ENCODE peak calls at places on chromosomes 7 and 10, in eight cellular contexts. One of them, this sample, is unnamed.

GRCh38 chr7:50682573-50682972 is 100.1 kb downstream of the GRB10 start:
- DNase-seq in ovary: no peak
- DNase-seq in sigmoid colon: no peak
- DNase-seq in tibial nerve: no peak
- DNase-seq in suprapubic skin: no peak
- DNase-seq in K562: no peak
- DNase-seq in HepG2: no peak
- DNase-seq in A549: no peak
- DNase-seq in this sample: no peak

GRCh38 chr7:4552985-4553384 is 129.1 kb upstream of the FOXK1 start:
- DNase-seq in ovary: no peak
- DNase-seq in A549: no peak
- DNase-seq in suprapubic skin: no peak
- DNase-seq in tibial nerve: no peak
- DNase-seq in HepG2: no peak
- DNase-seq in sigmoid colon: no peak
- DNase-seq in K562: no peak
- DNase-seq in this sample: no peak

GRCh38 chr7:7254908-7255307 is 72.6 kb downstream of the C1GALT1 start:
- DNase-seq in ovary: no peak
- DNase-seq in A549: no peak
- DNase-seq in K562: no peak
- DNase-seq in suprapubic skin: no peak
- DNase-seq in tibial nerve: no peak
- DNase-seq in HepG2: peak
- DNase-seq in sigmoid colon: no peak
- DNase-seq in this sample: no peak

GRCh38 chr10:119368991-119369869 is 161.9 kb downstream of the GRK5 start:
- DNase-seq in A549: no peak
- DNase-seq in K562: no peak
- DNase-seq in ovary: no peak
- DNase-seq in suprapubic skin: no peak
- DNase-seq in tibial nerve: no peak
- DNase-seq in sigmoid colon: no peak
- DNase-seq in HepG2: no peak
- DNase-seq in this sample: no peak

GRCh38 chr10:124892031-124892430 is 49.9 kb upstream of the ZRANB1 start:
- DNase-seq in K562: no peak
- DNase-seq in suprapubic skin: no peak
- DNase-seq in HepG2: no peak
- DNase-seq in sigmoid colon: no peak
- DNase-seq in ovary: no peak
- DNase-seq in A549: no peak
- DNase-seq in tibial nerve: no peak
- DNase-seq in this sample: peak

GRCh38 chr10:135601-136464 is 578 bp downstream of the ZMYND11 start:
- DNase-seq in sigmoid colon: peak
- DNase-seq in HepG2: peak
- DNase-seq in suprapubic skin: peak
- DNase-seq in K562: peak
- DNase-seq in tibial nerve: peak
- DNase-seq in ovary: peak
- DNase-seq in A549: peak
- DNase-seq in this sample: peak

GRCh38 chr10:100307716-100308115 is 21.2 kb upstream of the BLOC1S2 start:
- DNase-seq in HepG2: no peak
- DNase-seq in tibial nerve: no peak
- DNase-seq in suprapubic skin: no peak
- DNase-seq in sigmoid colon: no peak
- DNase-seq in A549: no peak
- DNase-seq in K562: no peak
- DNase-seq in ovary: no peak
- DNase-seq in this sample: no peak

GRCh38 chr10:125417605-125418004 is 257.2 kb upstream of the CTBP2 start:
- DNase-seq in suprapubic skin: no peak
- DNase-seq in K562: no peak
- DNase-seq in tibial nerve: no peak
- DNase-seq in HepG2: no peak
- DNase-seq in A549: no peak
- DNase-seq in ovary: no peak
- DNase-seq in sigmoid colon: no peak
- DNase-seq in this sample: no peak

GRCh38 chr10:79146611-79147130 is 77.9 kb downstream of the ZMIZ1 start:
- DNase-seq in suprapubic skin: peak
- DNase-seq in HepG2: no peak
- DNase-seq in sigmoid colon: peak
- DNase-seq in A549: no peak
- DNase-seq in ovary: peak
- DNase-seq in tibial nerve: peak
- DNase-seq in K562: no peak
- DNase-seq in this sample: peak

GRCh38 chr10:12444981-12445700 is 95.8 kb downstream of the CAMK1D start:
- DNase-seq in K562: no peak
- DNase-seq in ovary: peak
- DNase-seq in HepG2: no peak
- DNase-seq in tibial nerve: no peak
- DNase-seq in suprapubic skin: no peak
- DNase-seq in sigmoid colon: no peak
- DNase-seq in A549: no peak
- DNase-seq in this sample: no peak

DNA sequence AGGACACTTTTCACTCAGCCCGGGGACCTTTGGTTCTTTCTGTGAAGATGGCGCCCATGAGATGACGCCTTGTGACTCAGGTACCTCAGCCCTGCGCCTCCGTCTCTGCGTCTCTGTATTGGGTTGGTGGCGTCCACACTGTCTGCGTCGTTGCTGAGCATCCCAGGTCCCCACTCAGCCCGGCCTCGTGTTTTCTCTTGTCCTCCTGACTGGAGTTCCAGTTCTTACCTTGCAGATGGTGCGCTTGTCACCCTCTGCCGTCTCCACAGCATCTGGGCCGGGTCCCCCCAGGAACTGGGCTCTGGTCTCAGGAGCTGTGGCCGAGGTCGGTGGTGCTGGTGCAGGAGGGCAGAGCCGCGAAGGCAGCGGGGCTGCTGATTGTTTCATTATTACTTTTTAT is 150.4 kb downstream of the WDR37 start:
- DNase-seq in suprapubic skin: no peak
- DNase-seq in K562: no peak
- DNase-seq in sigmoid colon: no peak
- DNase-seq in A549: no peak
- DNase-seq in tibial nerve: no peak
- DNase-seq in HepG2: no peak
- DNase-seq in ovary: no peak
- DNase-seq in this sample: no peak
- TF ChIP-seq EP300 in suprapubic skin: no peak
- TF ChIP-seq EP300 in K562: no peak
- TF ChIP-seq EP300 in sigmoid colon: no peak
- TF ChIP-seq EP300 in A549: no peak
- TF ChIP-seq EP300 in tibial nerve: no peak
- TF ChIP-seq EP300 in HepG2: no peak
- TF ChIP-seq EP300 in ovary: no peak
- TF ChIP-seq EP300 in this sample: no peak

DNA sequence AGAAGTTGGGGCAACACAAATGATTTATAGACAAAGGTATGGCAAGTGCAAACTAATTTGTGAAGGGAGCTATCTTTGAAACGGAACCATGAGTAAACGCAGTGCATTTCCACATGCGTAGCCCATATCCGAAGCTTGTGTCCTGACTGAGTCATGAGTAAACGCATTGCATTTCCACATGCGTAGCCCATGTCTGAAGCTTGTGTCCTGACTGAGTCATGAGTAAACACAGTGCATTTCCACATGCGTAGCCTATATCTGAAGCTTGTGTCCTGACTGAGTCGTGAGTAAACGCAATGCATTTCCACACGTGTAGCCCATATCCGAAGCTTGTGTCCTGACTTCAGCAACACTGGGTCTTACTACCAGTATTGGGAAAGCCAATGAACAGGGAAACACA is 95.0 kb downstream of the CELF2 start:
- DNase-seq in sigmoid colon: no peak
- DNase-seq in tibial nerve: no peak
- DNase-seq in HepG2: peak
- DNase-seq in A549: no peak
- DNase-seq in ovary: no peak
- DNase-seq in suprapubic skin: no peak
- DNase-seq in K562: no peak
- DNase-seq in this sample: no peak
- TF ChIP-seq EP300 in sigmoid colon: no peak
- TF ChIP-seq EP300 in tibial nerve: no peak
- TF ChIP-seq EP300 in HepG2: no peak
- TF ChIP-seq EP300 in A549: no peak
- TF ChIP-seq EP300 in ovary: no peak
- TF ChIP-seq EP300 in suprapubic skin: no peak
- TF ChIP-seq EP300 in K562: no peak
- TF ChIP-seq EP300 in this sample: no peak

GRCh38 chr7:1156782-1157535 is 3.0 kb downstream of the ZFAND2A start:
- DNase-seq in HepG2: peak
- DNase-seq in suprapubic skin: no peak
- DNase-seq in A549: peak
- DNase-seq in ovary: no peak
- DNase-seq in K562: peak
- DNase-seq in sigmoid colon: no peak
- DNase-seq in tibial nerve: no peak
- DNase-seq in this sample: peak
- TF ChIP-seq EP300 in HepG2: no peak
- TF ChIP-seq EP300 in suprapubic skin: no peak
- TF ChIP-seq EP300 in A549: peak
- TF ChIP-seq EP300 in ovary: no peak
- TF ChIP-seq EP300 in K562: no peak
- TF ChIP-seq EP300 in sigmoid colon: no peak
- TF ChIP-seq EP300 in tibial nerve: no peak
- TF ChIP-seq EP300 in this sample: no peak

DNA sequence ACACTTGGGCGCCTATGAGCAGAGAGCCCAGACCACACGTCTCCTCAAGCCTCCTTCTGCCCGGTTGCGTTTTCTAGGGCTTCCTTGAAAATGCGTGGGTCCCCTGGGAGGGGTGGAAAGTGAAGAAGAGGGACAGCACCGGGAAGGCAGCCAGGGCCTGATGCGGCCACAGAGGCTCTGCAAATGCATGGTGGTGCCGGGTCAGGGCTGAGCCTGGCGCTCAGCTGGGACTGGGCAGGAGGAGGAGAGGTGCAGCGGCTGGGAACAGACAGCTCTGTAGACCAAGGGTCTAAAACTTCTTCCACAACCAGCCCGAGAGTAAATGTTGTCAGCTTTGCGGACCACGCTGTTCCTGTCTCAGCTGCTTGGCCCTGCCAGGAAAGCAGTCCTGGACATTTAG is 1.6 kb downstream of the DPYSL4 start:
- DNase-seq in HepG2: no peak
- DNase-seq in tibial nerve: no peak
- DNase-seq in K562: no peak
- DNase-seq in ovary: no peak
- DNase-seq in suprapubic skin: no peak
- DNase-seq in sigmoid colon: no peak
- DNase-seq in A549: no peak
- DNase-seq in this sample: no peak
- TF ChIP-seq EP300 in HepG2: no peak
- TF ChIP-seq EP300 in tibial nerve: no peak
- TF ChIP-seq EP300 in K562: no peak
- TF ChIP-seq EP300 in ovary: no peak
- TF ChIP-seq EP300 in suprapubic skin: no peak
- TF ChIP-seq EP300 in sigmoid colon: no peak
- TF ChIP-seq EP300 in A549: no peak
- TF ChIP-seq EP300 in this sample: no peak

GRCh38 chr7:102211590-102212550 is 74.8 kb upstream of the SH2B2 start:
- DNase-seq in tibial nerve: no peak
- DNase-seq in HepG2: no peak
- DNase-seq in sigmoid colon: no peak
- DNase-seq in suprapubic skin: no peak
- DNase-seq in K562: no peak
- DNase-seq in ovary: no peak
- DNase-seq in A549: no peak
- DNase-seq in this sample: no peak

GRCh38 chr7:102205915-102206314 is 80.8 kb upstream of the SH2B2 start:
- DNase-seq in sigmoid colon: no peak
- DNase-seq in HepG2: no peak
- DNase-seq in K562: no peak
- DNase-seq in suprapubic skin: no peak
- DNase-seq in tibial nerve: no peak
- DNase-seq in ovary: no peak
- DNase-seq in A549: no peak
- DNase-seq in this sample: no peak

GRCh38 chr7:102204212-102204611 is 82.5 kb upstream of the SH2B2 start:
- DNase-seq in A549: no peak
- DNase-seq in K562: no peak
- DNase-seq in ovary: no peak
- DNase-seq in tibial nerve: no peak
- DNase-seq in sigmoid colon: no peak
- DNase-seq in suprapubic skin: no peak
- DNase-seq in HepG2: no peak
- DNase-seq in this sample: no peak

GRCh38 chr7:102210787-102211186 is 75.9 kb upstream of the SH2B2 start:
- DNase-seq in tibial nerve: no peak
- DNase-seq in suprapubic skin: no peak
- DNase-seq in HepG2: peak
- DNase-seq in ovary: no peak
- DNase-seq in A549: no peak
- DNase-seq in sigmoid colon: no peak
- DNase-seq in K562: no peak
- DNase-seq in this sample: no peak

DNA sequence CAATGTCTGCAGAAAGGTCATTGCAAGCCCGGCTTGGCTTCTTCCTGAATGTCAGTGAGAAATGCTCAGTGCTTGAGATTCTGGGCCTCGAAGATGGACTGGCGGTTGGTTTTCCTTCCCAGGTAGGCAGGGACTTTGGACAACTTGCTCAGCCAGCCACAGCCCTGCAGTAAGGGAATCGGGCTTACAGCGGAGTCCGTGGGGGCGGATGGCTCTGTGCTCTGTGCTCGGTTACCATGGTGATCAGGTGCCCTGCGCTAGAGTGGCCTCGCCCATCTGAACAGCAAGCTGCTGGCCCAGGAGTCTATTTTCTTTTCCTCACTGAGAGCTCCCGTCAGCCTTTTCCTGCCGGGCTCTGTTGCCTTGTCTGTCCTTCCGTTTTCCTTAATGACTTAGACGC is 77.8 kb upstream of the SH2B2 start:
- DNase-seq in K562: no peak
- DNase-seq in ovary: no peak
- DNase-seq in A549: no peak
- DNase-seq in suprapubic skin: no peak
- DNase-seq in HepG2: no peak
- DNase-seq in tibial nerve: no peak
- DNase-seq in sigmoid colon: no peak
- DNase-seq in this sample: no peak
- TF ChIP-seq EP300 in K562: no peak
- TF ChIP-seq EP300 in ovary: no peak
- TF ChIP-seq EP300 in A549: no peak
- TF ChIP-seq EP300 in suprapubic skin: no peak
- TF ChIP-seq EP300 in HepG2: no peak
- TF ChIP-seq EP300 in tibial nerve: no peak
- TF ChIP-seq EP300 in sigmoid colon: no peak
- TF ChIP-seq EP300 in this sample: no peak

This sample was measured in stomach.